ENCODE peak calls at places on chromosome 15, in nine cellular contexts. B is fibroblast of lung; I is CD4-positive, alpha-beta memory T cell; T is lower lobe of right lung; K is Panc1; J is A549; E is sigmoid colon; A is cardiac muscle cell; Z is right cardiac atrium. F is an unnamed sample.

GRCh38 chr15:91116379-91117067 is 16.5 kb downstream of the SV2B start:
- DNase-seq in B (no peak), I (no peak), T (no peak), K (no peak), J (no peak), E (no peak), A (peak; percentile 46), Z (no peak), F (no peak)

GRCh38 chr15:67003586-67003985 is 61.8 kb upstream of the SMAD3 start:
- DNase-seq in B (no peak), I (no peak), T (no peak), K (no peak), J (peak; percentile 39), E (no peak), A (no peak), Z (no peak), F (no peak)

GRCh38 chr15:51917493-51917892 is 54.1 kb downstream of the LEO1 start:
- DNase-seq in B (peak; percentile 42), I (no peak), T (peak; percentile 52), K (no peak), J (peak; percentile 89), E (no peak), A (peak; percentile 44), Z (no peak), F (peak; percentile 43)

GRCh38 chr15:67165653-67166260 is 88.7 kb downstream of the AAGAB start:
- DNase-seq in B (no peak), I (no peak), T (no peak), K (no peak), J (no peak), E (peak; percentile 52), A (peak; percentile 56), Z (no peak), F (no peak)

GRCh38 chr15:47473857-47474256 is 243.4 kb upstream of the SEMA6D start:
- DNase-seq in B (peak; percentile 79), I (no peak), T (no peak), K (no peak), J (no peak), E (peak; percentile 81), A (peak; percentile 92), Z (peak; percentile 77), F (no peak)

GRCh38 chr15:62360286-62360685 is 195.2 kb upstream of the C2CD4B start:
- DNase-seq in B (peak; percentile 7), I (no peak), T (no peak), K (no peak), J (no peak), E (no peak), A (no peak), Z (peak; percentile 28), F (no peak)

GRCh38 chr15:63389902-63390301 is 8.3 kb upstream of the CA12 start:
- DNase-seq in B (no peak), I (peak; percentile 18), T (peak; percentile 77), K (no peak), J (no peak), E (no peak), A (no peak), Z (no peak), F (peak; percentile 10)

GRCh38 chr15:101028321-101028720 is 109.2 kb downstream of the LRRK1 start:
- DNase-seq in B (peak; percentile 56), I (no peak), T (no peak), K (no peak), J (no peak), E (no peak), A (no peak), Z (no peak), F (no peak)

GRCh38 chr15:70111203-70112017 is 13.7 kb upstream of the TLE3 start:
- DNase-seq in B (peak; percentile 94), I (no peak), T (no peak), K (no peak), J (peak; percentile 72), E (peak; percentile 91), A (peak; percentile 94), Z (peak; percentile 81), F (peak; percentile 40)

GRCh38 chr15:39642011-39642640 is 61.2 kb downstream of the THBS1 start:
- DNase-seq in B (peak; percentile 47), I (no peak), T (no peak), K (no peak), J (no peak), E (no peak), A (peak; percentile 47), Z (no peak), F (no peak)

GRCh38 chr15:88648357-88649214 is 9.8 kb downstream of the ISG20 start:
- DNase-seq in B (peak; percentile 22), I (no peak), T (no peak), K (no peak), J (no peak), E (peak; percentile 60), A (no peak), Z (no peak), F (no peak)

GRCh38 chr15:31483924-31484368 is 157.3 kb downstream of the KLF13 start:
- DNase-seq in B (no peak), I (peak; percentile 64), T (no peak), K (no peak), J (no peak), E (no peak), A (no peak), Z (no peak), F (no peak)

GRCh38 chr15:48084759-48085420 is 35.9 kb upstream of the SLC24A5 start:
- DNase-seq in B (peak; percentile 68), I (no peak), T (no peak), K (peak; percentile 8), J (peak; percentile 11), E (no peak), A (peak; percentile 46), Z (no peak), F (peak; percentile 23)

GRCh38 chr15:57481038-57481705 is 104.9 kb downstream of the CGNL1 start:
- DNase-seq in B (no peak), I (no peak), T (no peak), K (no peak), J (no peak), E (no peak), A (no peak), Z (no peak), F (no peak)

GRCh38 chr15:81809543-81809942 is 236.3 kb downstream of the MEX3B start:
- DNase-seq in B (peak; percentile 18), I (no peak), T (no peak), K (no peak), J (peak; percentile 59), E (no peak), A (peak; percentile 16), Z (no peak), F (peak; percentile 49)

GRCh38 chr15:31265871-31266711 is 60.5 kb upstream of the KLF13 start:
- DNase-seq in B (peak; percentile 38), I (peak; percentile 84), T (peak; percentile 72), K (no peak), J (no peak), E (peak; percentile 75), A (peak; percentile 62), Z (no peak), F (peak; percentile 95)

GRCh38 chr15:85415779-85416178 is 35.4 kb downstream of the AKAP13 start:
- DNase-seq in B (no peak), I (no peak), T (no peak), K (no peak), J (peak; percentile 40), E (no peak), A (no peak), Z (no peak), F (no peak)

GRCh38 chr15:66569461-66570137 is 3.8 kb upstream of the LCTL start:
- DNase-seq in B (no peak), I (no peak), T (no peak), K (no peak), J (no peak), E (no peak), A (no peak), Z (no peak), F (no peak)

GRCh38 chr15:67413770-67414429 is 107.0 kb upstream of the C15orf61 start:
- DNase-seq in B (peak; percentile 69), I (no peak), T (no peak), K (no peak), J (peak; percentile 77), E (no peak), A (peak; percentile 72), Z (no peak), F (no peak)

GRCh38 chr15:38538328-38539007 is 26.1 kb downstream of the RASGRP1 start:
- DNase-seq in B (no peak), I (no peak), T (no peak), K (no peak), J (no peak), E (no peak), A (no peak), Z (no peak), F (no peak)
- H3K4me1 ChIP-seq in B (no peaks in the 10 kb centered on the region), I (peaks cover 94% of the 10 kb centered on the region), T (no peaks in the 10 kb centered on the region), K (no peaks in the 10 kb centered on the region), J (no peaks in the 10 kb centered on the region), E (peaks cover 15% of the 10 kb centered on the region), A (no peaks in the 10 kb centered on the region), Z (peaks cover 1% of the 10 kb centered on the region), F (no peaks in the 10 kb centered on the region)

GRCh38 chr15:73946046-73946678 is 19.9 kb downstream of the LOXL1 start:
- DNase-seq in B (no peak), I (no peak), T (peak; percentile 39), K (no peak), J (no peak), E (no peak), A (no peak), Z (no peak), F (no peak)

GRCh38 chr15:73945109-73945508 is 18.8 kb downstream of the LOXL1 start:
- DNase-seq in B (no peak), I (no peak), T (no peak), K (no peak), J (no peak), E (no peak), A (no peak), Z (no peak), F (no peak)

GRCh38 chr15:73941871-73942635 is 15.8 kb downstream of the LOXL1 start:
- DNase-seq in B (no peak), I (peak; percentile 33), T (peak; percentile 39), K (no peak), J (no peak), E (peak; percentile 61), A (peak; percentile 23), Z (no peak), F (no peak)

GRCh38 chr15:73942751-73943270 is 16.5 kb downstream of the LOXL1 start:
- DNase-seq in B (no peak), I (no peak), T (peak; percentile 23), K (no peak), J (no peak), E (no peak), A (no peak), Z (no peak), F (no peak)

GRCh38 chr15:73944161-73945099 is 18.2 kb downstream of the LOXL1 start:
- DNase-seq in B (no peak), I (no peak), T (peak; percentile 28), K (no peak), J (no peak), E (no peak), A (peak; percentile 35), Z (no peak), F (no peak)
- H3K4me1 ChIP-seq in B (peaks cover 24% of the 10 kb centered on the region), I (peaks cover 32% of the 10 kb centered on the region), T (no peaks in the 10 kb centered on the region), K (no peaks in the 10 kb centered on the region), J (peaks cover 10% of the 10 kb centered on the region), E (peaks cover 11% of the 10 kb centered on the region), A (peaks cover 35% of the 10 kb centered on the region), Z (peaks cover 7% of the 10 kb centered on the region), F (no peaks in the 10 kb centered on the region)

GRCh38 chr15:25238716-25239470 is 199.9 kb downstream of the UBE3A start:
- DNase-seq in B (no peak), I (no peak), T (peak; percentile 34), K (no peak), J (no peak), E (peak; percentile 53), A (no peak), Z (peak; percentile 1), F (no peak)
- H3K4me1 ChIP-seq in B (no peaks in the 10 kb centered on the region), I (no peaks in the 10 kb centered on the region), T (no peaks in the 10 kb centered on the region), K (no peaks in the 10 kb centered on the region), J (no peaks in the 10 kb centered on the region), E (no peaks in the 10 kb centered on the region), A (no peaks in the 10 kb centered on the region), Z (no peaks in the 10 kb centered on the region), F (no peaks in the 10 kb centered on the region)

GRCh38 chr15:90036343-90036742 is 35.2 kb downstream of the ZNF710 start:
- DNase-seq in B (no peak), I (no peak), T (no peak), K (no peak), J (no peak), E (peak; percentile 38), A (no peak), Z (no peak), F (no peak)
- H3K4me1 ChIP-seq in B (peaks cover 32% of the 10 kb centered on the region), I (peaks cover 65% of the 10 kb centered on the region), T (peaks cover 85% of the 10 kb centered on the region), K (peaks cover 19% of the 10 kb centered on the region), J (peaks cover 33% of the 10 kb centered on the region), E (peaks cover 72% of the 10 kb centered on the region), A (peaks cover 34% of the 10 kb centered on the region), Z (peaks cover 17% of the 10 kb centered on the region), F (peaks cover 55% of the 10 kb centered on the region)